ENCODE peak calls at places on chromosomes 13 and 19, in ten cellular contexts. T, W, D, I, A, Y, V, H, Q and L are unnamed samples.

GRCh38 chr19:1757468-1758230 is 4.3 kb downstream of the ONECUT3 start:
- DNase-seq in T (no peak), W (no peak), D (no peak), I (no peak), A (no peak), Y (no peak), V (no peak), H (no peak), Q (no peak), L (no peak)

GRCh38 chr19:44571830-44572661 is 41.3 kb upstream of the IGSF23 start:
- DNase-seq in T (no peak), W (no peak), D (no peak), I (no peak), A (no peak), Y (no peak), V (no peak), H (no peak), Q (no peak), L (no peak)

GRCh38 chr19:12886943-12887747 is at the start of gene KLF1:
- DNase-seq in T (no peak), W (no peak), D (no peak), I (no peak), A (no peak), Y (no peak), V (no peak), H (no peak), Q (no peak), L (no peak)

GRCh38 chr13:83881917-83882625 is at the start of gene SLITRK1:
- DNase-seq in T (peak; percentile 35), W (no peak), D (peak; percentile 14), I (no peak), A (peak; percentile 77), Y (peak; percentile 59), V (peak; percentile 93), H (peak; percentile 93), Q (peak; percentile 96), L (peak; percentile 42)

GRCh38 chr13:91348906-91349435 is 1.5 kb downstream of the MIR17HG start:
- DNase-seq in T (peak; percentile 92), W (peak; percentile 92), D (peak; percentile 70), I (peak; percentile 60), A (peak; percentile 87), Y (peak; percentile 94), V (peak; percentile 97), H (peak; percentile 91), Q (peak; percentile 97), L (peak; percentile 49)

GRCh38 chr19:29771708-29772415 is 39.9 kb upstream of the CCNE1 start:
- DNase-seq in T (peak; percentile 42), W (no peak), D (peak; percentile 18), I (no peak), A (peak; percentile 48), Y (no peak), V (peak; percentile 60), H (peak; percentile 76), Q (peak; percentile 73), L (peak; percentile 4)

GRCh38 chr13:45943965-45944364 is 92.4 kb upstream of the SIAH3 start:
- DNase-seq in T (no peak), W (no peak), D (no peak), I (no peak), A (no peak), Y (no peak), V (no peak), H (no peak), Q (no peak), L (no peak)

GRCh38 chr19:44345969-44346368 is 10.5 kb downstream of the ZNF112 start:
- DNase-seq in T (no peak), W (no peak), D (no peak), I (no peak), A (no peak), Y (no peak), V (no peak), H (no peak), Q (no peak), L (no peak)

GRCh38 chr19:10430505-10431253 is 10.3 kb downstream of the PDE4A start:
- DNase-seq in T (peak; percentile 57), W (peak; percentile 60), D (no peak), I (no peak), A (peak; percentile 62), Y (peak; percentile 83), V (no peak), H (peak; percentile 36), Q (no peak), L (no peak)

GRCh38 chr13:59842507-59842906 is 321.2 kb downstream of the DIAPH3 start:
- DNase-seq in T (no peak), W (no peak), D (peak; percentile 58), I (no peak), A (no peak), Y (no peak), V (no peak), H (no peak), Q (no peak), L (no peak)

GRCh38 chr13:103277099-103277498 is 210.9 kb upstream of the SLC10A2 start:
- DNase-seq in T (no peak), W (no peak), D (no peak), I (peak; percentile 29), A (no peak), Y (no peak), V (no peak), H (no peak), Q (no peak), L (no peak)

GRCh38 chr13:67048084-67048792 is 181.9 kb downstream of the PCDH9 start:
- DNase-seq in T (no peak), W (no peak), D (peak; percentile 25), I (no peak), A (peak; percentile 16), Y (no peak), V (no peak), H (no peak), Q (peak; percentile 5), L (peak; percentile 65)

GRCh38 chr13:33251131-33251629 is 34.4 kb downstream of the STARD13 start:
- DNase-seq in T (no peak), W (no peak), D (peak; percentile 90), I (peak; percentile 5), A (no peak), Y (no peak), V (no peak), H (no peak), Q (no peak), L (peak; percentile 97)

GRCh38 chr13:24683833-24684599 is 3.8 kb downstream of the ATP12A start:
- DNase-seq in T (peak; percentile 77), W (peak; percentile 50), D (peak; percentile 15), I (peak; percentile 22), A (peak; percentile 35), Y (no peak), V (peak; percentile 68), H (peak; percentile 84), Q (peak; percentile 82), L (no peak)

GRCh38 chr19:6510618-6511017 is 8.5 kb upstream of the TUBB4A start:
- DNase-seq in T (no peak), W (no peak), D (no peak), I (no peak), A (no peak), Y (no peak), V (no peak), H (no peak), Q (no peak), L (no peak)

DNA sequence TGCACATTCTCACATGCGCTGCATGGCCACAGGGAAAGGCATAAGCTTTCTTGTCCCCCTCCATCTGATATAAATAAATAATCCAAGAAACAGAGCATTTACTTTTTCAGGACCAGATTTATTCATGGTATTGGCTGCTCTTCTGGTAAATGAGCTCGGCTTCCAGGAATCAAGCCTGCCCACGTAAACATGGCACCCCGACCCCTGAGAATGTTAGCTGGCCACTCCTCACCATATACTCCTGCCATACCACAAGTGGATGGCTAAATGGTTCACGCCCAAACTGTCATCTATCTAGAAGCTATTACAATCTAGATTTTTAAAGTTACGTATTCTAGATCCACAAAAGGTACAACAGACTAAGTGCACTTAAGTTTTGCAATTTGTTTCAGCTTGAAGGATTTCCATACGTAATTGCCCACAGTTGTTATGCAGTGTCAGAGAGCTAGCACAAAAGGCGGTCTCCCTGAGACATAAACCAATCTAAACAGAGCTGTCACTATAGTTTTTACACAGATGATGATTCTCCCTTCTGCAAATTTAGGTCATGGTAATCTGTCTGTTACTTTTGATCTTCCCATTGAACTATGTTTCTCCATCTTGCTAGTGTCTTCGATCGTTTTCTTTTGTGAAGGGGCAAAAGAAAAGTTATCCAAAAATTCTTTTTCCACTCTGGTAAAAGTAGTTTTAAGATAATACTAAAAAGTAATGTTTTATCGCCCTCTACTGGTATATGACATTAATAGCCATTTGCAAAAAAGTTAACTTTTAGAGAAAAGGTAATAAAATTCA is 16.2 kb upstream of the FOXO1 start:
- DNase-seq in T (peak; percentile 45), W (no peak), D (peak; percentile 49), I (no peak), A (no peak), Y (no peak), V (no peak), H (no peak), Q (no peak), L (no peak)
- TF ChIP-seq CTCF in T (no peak), W (peak; percentile 42), D (peak; percentile 14), I (no peak), A (peak; percentile 53), Y (peak; percentile 61), V (peak; percentile 86), H (peak; percentile 65), Q (peak; percentile 86), L (peak; percentile 53)

DNA sequence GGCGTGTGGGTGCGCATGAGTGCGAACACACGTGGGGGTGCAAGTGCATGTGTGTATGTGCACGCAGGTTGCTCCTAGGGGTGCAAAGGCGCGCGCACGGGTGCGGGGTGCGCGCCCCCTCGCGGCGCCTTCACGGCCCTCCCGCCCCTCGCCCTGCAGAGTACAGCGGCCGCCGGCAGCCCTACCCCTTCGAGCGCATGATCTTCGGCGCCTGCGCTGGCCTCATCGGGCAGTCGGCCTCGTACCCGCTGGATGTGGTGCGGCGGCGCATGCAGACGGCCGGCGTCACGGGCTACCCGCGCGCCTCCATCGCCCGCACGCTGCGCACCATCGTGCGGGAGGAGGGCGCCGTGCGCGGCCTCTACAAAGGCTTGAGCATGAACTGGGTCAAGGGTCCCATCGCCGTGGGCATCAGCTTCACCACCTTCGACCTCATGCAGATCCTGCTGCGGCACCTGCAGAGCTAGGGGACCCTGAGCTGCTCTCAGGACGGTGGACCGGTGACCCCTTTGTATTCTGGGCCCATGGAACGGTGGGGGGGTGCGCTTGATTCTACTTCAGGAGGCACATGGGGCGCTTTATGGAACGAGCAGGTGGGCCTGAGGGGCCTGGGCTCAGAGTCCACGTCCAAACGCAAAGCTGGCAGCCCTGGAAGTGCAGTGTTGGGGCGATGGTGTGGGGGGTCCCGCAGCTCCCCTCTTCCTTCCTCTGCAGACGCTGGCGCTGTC is 27.7 kb downstream of the TMEM161A start:
- DNase-seq in T (no peak), W (no peak), D (no peak), I (no peak), A (no peak), Y (no peak), V (peak; percentile 52), H (peak; percentile 81), Q (peak; percentile 19), L (no peak)
- TF ChIP-seq CTCF in T (no peak), W (no peak), D (peak; percentile 36), I (peak; percentile 45), A (no peak), Y (no peak), V (peak; percentile 54), H (peak; percentile 22), Q (no peak), L (peak; percentile 38)

GRCh38 chr19:18339703-18340102 is 695 bp upstream of the PGPEP1 start:
- DNase-seq in T (peak; percentile 55), W (no peak), D (no peak), I (no peak), A (no peak), Y (no peak), V (no peak), H (peak; percentile 35), Q (no peak), L (no peak)
- TF ChIP-seq CTCF in T (peak; percentile 19), W (no peak), D (no peak), I (peak; percentile 46), A (no peak), Y (no peak), V (peak; percentile 37), H (no peak), Q (no peak), L (peak; percentile 46)

GRCh38 chr13:113220877-113221276 is 11.5 kb downstream of the CUL4A start:
- DNase-seq in T (no peak), W (no peak), D (no peak), I (no peak), A (no peak), Y (no peak), V (no peak), H (no peak), Q (no peak), L (no peak)
- TF ChIP-seq CTCF in T (no peak), W (no peak), D (no peak), I (no peak), A (no peak), Y (no peak), V (peak; percentile 16), H (no peak), Q (no peak), L (peak; percentile 48)